ENCODE peak calls at places on chromosomes 12 and 14, in six cellular contexts. C is activated CD4-positive, alpha-beta T cell treated with anti-CD3 and anti-CD28 coated beads, Interleukin-2, amount 50 U/mL, for 1 hour; M is D721Med; F is T-helper 1 cell; V is astrocyte of the hippocampus; P is glutamatergic neuron. A is an unnamed sample.

GRCh38 chr12:118790578-118790977 is 190.8 kb upstream of the SRRM4 start:
- DNase-seq in M (no peak), P (no peak), C (no peak), F (no peak), V (no peak), A (no peak)

GRCh38 chr12:71551529-71551928 is 111.9 kb downstream of the LGR5 start:
- DNase-seq in M (no peak), P (no peak), V (peak; percentile 46), F (no peak), C (no peak), A (no peak)

GRCh38 chr12:40168868-40169267 is 55.9 kb upstream of the LRRK2 start:
- DNase-seq in P (no peak), C (no peak), F (peak; percentile 17), M (no peak), V (no peak), A (no peak)

GRCh38 chr14:32980887-32981501 is 42.3 kb downstream of the NPAS3 start:
- DNase-seq in M (no peak), F (no peak), V (no peak), C (no peak), P (no peak), A (no peak)

GRCh38 chr14:101035466-101036225 is 132.1 kb upstream of the RTL1 start:
- DNase-seq in V (no peak), C (no peak), F (no peak), P (no peak), M (no peak), A (no peak)

GRCh38 chr12:107512391-107512790 is 173.2 kb upstream of the PWP1 start:
- DNase-seq in F (no peak), C (no peak), P (no peak), V (peak; percentile 30), M (no peak), A (no peak)

GRCh38 chr14:73237219-73237785 is at the start of gene PAPLN:
- DNase-seq in C (no peak), P (no peak), V (peak; percentile 54), F (no peak), M (peak; percentile 16), A (peak; percentile 69)

GRCh38 chr14:24459331-24459730 is 16.8 kb upstream of the SDR39U1 start:
- DNase-seq in F (no peak), C (no peak), P (no peak), V (no peak), M (no peak), A (no peak)

GRCh38 chr14:78175412-78175811 is 5.2 kb downstream of the NRXN3 start:
- DNase-seq in C (no peak), F (no peak), V (no peak), P (no peak), M (no peak), A (no peak)

GRCh38 chr12:56288705-56289387 is 11.3 kb downstream of the CS start:
- DNase-seq in P (no peak), F (no peak), M (no peak), V (no peak), C (no peak), A (no peak)